ENCODE peak calls at places on chromosomes 6 and 20, in five cellular contexts. One of them, this sample, is unnamed.

GRCh38 chr20:8265588-8265987 is 133.5 kb downstream of the PLCB1 start:
- DNase-seq in endothelial cell of umbilical vein: peak; percentile 59
- DNase-seq in HFFc6: no peak
- DNase-seq in AG10803: no peak
- DNase-seq in uterus: no peak
- DNase-seq in this sample: no peak

GRCh38 chr20:23375827-23376226 is 13.8 kb downstream of the GZF1 start:
- DNase-seq in HFFc6: no peak
- DNase-seq in endothelial cell of umbilical vein: no peak
- DNase-seq in uterus: no peak
- DNase-seq in AG10803: no peak
- DNase-seq in this sample: no peak

GRCh38 chr6:107713214-107713962 is 110.7 kb downstream of the SCML4 start:
- DNase-seq in HFFc6: no peak
- DNase-seq in uterus: peak; percentile 22
- DNase-seq in endothelial cell of umbilical vein: no peak
- DNase-seq in AG10803: no peak
- DNase-seq in this sample: no peak

GRCh38 chr20:33709398-33709797 is 10.7 kb downstream of the PXMP4 start:
- DNase-seq in uterus: no peak
- DNase-seq in endothelial cell of umbilical vein: no peak
- DNase-seq in AG10803: no peak
- DNase-seq in HFFc6: no peak
- DNase-seq in this sample: no peak

GRCh38 chr20:56259948-56260347 is 11.4 kb downstream of the MC3R start:
- DNase-seq in endothelial cell of umbilical vein: no peak
- DNase-seq in HFFc6: no peak
- DNase-seq in AG10803: no peak
- DNase-seq in uterus: no peak
- DNase-seq in this sample: no peak

GRCh38 chr6:43113431-43114260 is 37.5 kb downstream of the PTK7 start:
- DNase-seq in uterus: peak; percentile 59
- DNase-seq in HFFc6: no peak
- DNase-seq in endothelial cell of umbilical vein: no peak
- DNase-seq in AG10803: no peak
- DNase-seq in this sample: no peak

GRCh38 chr6:138956244-138956924 is 31.7 kb downstream of the REPS1 start:
- DNase-seq in HFFc6: no peak
- DNase-seq in endothelial cell of umbilical vein: no peak
- DNase-seq in uterus: no peak
- DNase-seq in AG10803: no peak
- DNase-seq in this sample: no peak

GRCh38 chr6:133965817-133966360 is 12.9 kb downstream of the TBPL1 start:
- DNase-seq in endothelial cell of umbilical vein: no peak
- DNase-seq in HFFc6: no peak
- DNase-seq in AG10803: no peak
- DNase-seq in uterus: no peak
- DNase-seq in this sample: no peak

GRCh38 chr20:21521596-21522478 is 8.0 kb upstream of the NKX2-2 start:
- DNase-seq in HFFc6: no peak
- DNase-seq in endothelial cell of umbilical vein: no peak
- DNase-seq in uterus: no peak
- DNase-seq in AG10803: no peak
- DNase-seq in this sample: no peak

GRCh38 chr6:145705561-145705960 is 29.8 kb downstream of the EPM2A start:
- DNase-seq in HFFc6: peak; percentile 42
- DNase-seq in uterus: no peak
- DNase-seq in AG10803: peak; percentile 57
- DNase-seq in endothelial cell of umbilical vein: peak; percentile 83
- DNase-seq in this sample: no peak

GRCh38 chr6:169172435-169172834 is 81.2 kb downstream of the THBS2 start:
- DNase-seq in HFFc6: peak; percentile 87
- DNase-seq in endothelial cell of umbilical vein: no peak
- DNase-seq in AG10803: peak; percentile 90
- DNase-seq in uterus: peak; percentile 55
- DNase-seq in this sample: no peak

GRCh38 chr6:128723667-128724066 is 159.3 kb upstream of the LAMA2 start:
- DNase-seq in endothelial cell of umbilical vein: no peak
- DNase-seq in HFFc6: peak; percentile 48
- DNase-seq in AG10803: no peak
- DNase-seq in uterus: no peak
- DNase-seq in this sample: no peak

GRCh38 chr6:30830438-30830837 is 53.9 kb upstream of the DDR1 start:
- DNase-seq in endothelial cell of umbilical vein: no peak
- DNase-seq in uterus: no peak
- DNase-seq in HFFc6: no peak
- DNase-seq in AG10803: no peak
- DNase-seq in this sample: no peak
- TF ChIP-seq CTCF in endothelial cell of umbilical vein: no peak
- TF ChIP-seq CTCF in uterus: no peak
- TF ChIP-seq CTCF in HFFc6: no peak
- TF ChIP-seq CTCF in AG10803: no peak
- TF ChIP-seq CTCF in this sample: no peak

DNA sequence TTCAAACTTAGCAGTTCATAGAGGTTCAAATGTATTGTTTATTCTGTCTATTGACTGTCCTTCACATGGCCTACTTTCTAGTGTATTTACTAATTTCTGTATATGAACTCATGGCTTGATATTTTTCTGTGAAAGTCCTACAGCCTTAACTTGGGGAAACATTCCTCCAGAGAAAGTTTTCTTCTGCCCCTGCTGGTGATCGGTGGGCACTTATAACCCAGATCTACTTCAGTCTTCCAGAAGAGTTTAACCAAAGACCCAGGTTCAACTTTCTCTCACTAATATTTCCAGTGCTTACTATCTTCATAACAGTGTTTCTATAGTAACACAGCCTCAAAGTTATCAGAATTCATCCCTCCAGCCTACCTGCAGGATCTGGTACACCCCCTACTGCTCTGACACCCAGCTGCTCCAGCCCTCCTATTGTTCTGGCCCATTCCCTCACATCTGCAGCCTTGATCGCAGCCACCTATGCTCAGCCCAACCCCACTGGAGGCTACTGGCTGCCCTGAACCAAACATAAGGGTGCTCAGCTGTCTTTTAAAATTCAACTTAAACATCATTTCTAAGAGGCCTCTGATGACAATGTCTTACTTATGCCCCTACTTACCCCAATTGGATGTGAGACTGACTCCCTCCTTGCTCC is 72.3 kb downstream of the TBX18 start:
- DNase-seq in HFFc6: no peak
- DNase-seq in endothelial cell of umbilical vein: no peak
- DNase-seq in uterus: no peak
- DNase-seq in AG10803: no peak
- DNase-seq in this sample: no peak
- TF ChIP-seq CTCF in HFFc6: peak; percentile 10
- TF ChIP-seq CTCF in endothelial cell of umbilical vein: no peak
- TF ChIP-seq CTCF in uterus: no peak
- TF ChIP-seq CTCF in AG10803: no peak
- TF ChIP-seq CTCF in this sample: no peak

DNA sequence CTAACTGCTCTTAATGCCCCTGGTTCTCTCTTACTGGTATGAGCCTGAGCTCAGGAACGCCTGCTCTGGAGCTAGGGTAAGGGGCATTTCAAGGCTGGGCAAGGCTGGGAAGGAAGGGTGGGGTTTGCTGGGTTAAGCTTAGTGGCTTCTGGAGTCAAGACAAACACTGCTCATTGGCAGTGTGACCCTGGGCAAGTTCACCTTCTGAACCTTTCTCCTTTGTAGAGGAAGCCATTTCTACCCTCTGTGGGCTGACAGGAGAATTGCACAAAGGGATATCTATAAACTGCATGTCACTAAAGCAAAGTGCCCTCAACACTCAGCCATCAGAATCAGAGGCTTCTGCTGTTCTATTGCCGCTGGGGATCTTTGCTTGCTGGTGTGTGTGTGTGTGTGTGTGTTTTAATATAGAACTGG is 20.3 kb upstream of the LRRN4 start:
- DNase-seq in HFFc6: peak; percentile 7
- DNase-seq in uterus: no peak
- DNase-seq in endothelial cell of umbilical vein: no peak
- DNase-seq in AG10803: peak; percentile 31
- DNase-seq in this sample: no peak
- TF ChIP-seq CTCF in HFFc6: peak; percentile 65
- TF ChIP-seq CTCF in uterus: no peak
- TF ChIP-seq CTCF in endothelial cell of umbilical vein: peak; percentile 14
- TF ChIP-seq CTCF in AG10803: peak; percentile 69
- TF ChIP-seq CTCF in this sample: peak; percentile 25

DNA sequence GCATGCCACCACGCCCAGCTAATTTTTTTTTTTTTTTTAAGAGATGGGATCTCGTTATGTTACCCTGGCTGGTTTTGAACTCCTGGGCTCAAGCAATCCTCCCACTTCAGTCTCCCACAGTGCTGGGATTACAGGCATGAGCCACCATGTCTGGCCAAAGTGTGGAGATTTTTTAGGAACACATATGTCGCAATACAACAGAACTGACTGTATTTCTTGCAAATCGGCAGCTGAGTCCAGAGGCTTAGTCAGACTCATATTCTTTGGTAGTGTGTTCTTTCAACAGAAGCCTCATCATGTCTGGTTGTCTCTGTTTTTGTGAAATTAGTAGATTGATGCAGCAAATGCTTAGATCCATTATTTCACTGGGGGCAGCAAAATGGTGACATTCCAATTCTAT is 23.9 kb upstream of the CD164 start:
- DNase-seq in uterus: no peak
- DNase-seq in HFFc6: peak; percentile 60
- DNase-seq in AG10803: peak; percentile 82
- DNase-seq in endothelial cell of umbilical vein: no peak
- DNase-seq in this sample: no peak
- TF ChIP-seq CTCF in uterus: no peak
- TF ChIP-seq CTCF in HFFc6: no peak
- TF ChIP-seq CTCF in AG10803: no peak
- TF ChIP-seq CTCF in endothelial cell of umbilical vein: no peak
- TF ChIP-seq CTCF in this sample: no peak

DNA sequence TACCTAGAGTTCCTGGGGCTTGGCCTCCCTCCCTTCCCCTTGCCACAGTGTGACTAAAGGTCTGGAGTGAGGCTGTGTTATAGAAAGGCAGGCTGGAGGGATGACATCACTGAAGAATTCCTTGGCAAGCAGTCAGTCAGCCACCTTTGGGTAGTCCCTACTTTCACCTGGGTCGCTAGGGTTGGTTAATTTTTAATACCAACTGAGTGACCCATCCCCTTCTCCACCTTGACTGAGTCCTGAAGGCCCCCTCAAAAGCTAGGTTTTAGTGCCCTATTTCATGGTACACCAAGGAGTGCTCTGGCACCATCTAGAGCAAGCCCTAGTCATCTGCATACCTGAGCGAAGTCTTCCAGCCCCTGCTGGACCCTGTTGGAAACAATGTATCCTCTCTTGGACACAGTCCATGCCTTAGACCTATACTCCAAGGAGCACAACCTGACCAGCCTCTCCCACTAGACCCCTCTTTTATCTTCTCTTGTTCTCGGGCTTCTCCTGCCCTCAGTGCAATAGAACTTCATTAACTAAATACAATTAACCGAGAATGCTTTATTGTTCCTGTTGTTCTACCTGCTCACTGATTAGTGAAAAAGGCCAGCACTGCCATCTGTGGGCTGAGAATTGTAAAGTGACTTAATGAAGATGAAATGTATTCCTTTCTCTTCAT is 44.6 kb downstream of the RIN2 start:
- DNase-seq in AG10803: no peak
- DNase-seq in endothelial cell of umbilical vein: peak; percentile 26
- DNase-seq in HFFc6: no peak
- DNase-seq in uterus: no peak
- DNase-seq in this sample: no peak
- TF ChIP-seq CTCF in AG10803: no peak
- TF ChIP-seq CTCF in endothelial cell of umbilical vein: no peak
- TF ChIP-seq CTCF in HFFc6: peak; percentile 59
- TF ChIP-seq CTCF in uterus: peak; percentile 22
- TF ChIP-seq CTCF in this sample: peak; percentile 20

DNA sequence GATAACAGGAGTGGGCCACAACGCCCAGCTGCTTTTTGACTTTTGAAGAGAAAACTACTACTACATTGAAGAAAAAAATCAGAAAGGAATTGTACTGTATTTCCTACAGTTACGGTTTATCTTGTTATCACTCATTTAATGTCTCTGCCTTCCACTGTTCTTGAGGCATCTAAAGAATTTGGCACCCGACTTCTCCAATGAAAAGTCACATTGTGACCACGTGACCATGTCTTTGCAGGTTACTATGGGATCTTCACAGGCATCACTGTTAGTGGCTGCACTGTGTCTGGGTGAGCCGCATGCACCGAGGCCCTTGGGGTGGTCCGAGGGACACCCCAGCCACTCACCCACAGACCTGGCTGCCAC is 26.8 kb downstream of the RRBP1 start:
- DNase-seq in HFFc6: no peak
- DNase-seq in uterus: peak; percentile 12
- DNase-seq in AG10803: peak; percentile 54
- DNase-seq in endothelial cell of umbilical vein: no peak
- DNase-seq in this sample: no peak
- TF ChIP-seq CTCF in HFFc6: peak; percentile 56
- TF ChIP-seq CTCF in uterus: no peak
- TF ChIP-seq CTCF in AG10803: no peak
- TF ChIP-seq CTCF in endothelial cell of umbilical vein: no peak
- TF ChIP-seq CTCF in this sample: no peak

GRCh38 chr6:131129657-131130545 is 5.4 kb upstream of the AKAP7 start:
- DNase-seq in endothelial cell of umbilical vein: no peak
- DNase-seq in AG10803: no peak
- DNase-seq in uterus: no peak
- DNase-seq in HFFc6: no peak
- DNase-seq in this sample: no peak

GRCh38 chr6:131134220-131134831 is 941 bp upstream of the AKAP7 start:
- DNase-seq in AG10803: no peak
- DNase-seq in endothelial cell of umbilical vein: no peak
- DNase-seq in uterus: no peak
- DNase-seq in HFFc6: no peak
- DNase-seq in this sample: no peak

GRCh38 chr6:131132360-131132759 is 2.9 kb upstream of the AKAP7 start:
- DNase-seq in HFFc6: no peak
- DNase-seq in uterus: no peak
- DNase-seq in AG10803: no peak
- DNase-seq in endothelial cell of umbilical vein: no peak
- DNase-seq in this sample: no peak

GRCh38 chr6:131134950-131135243 is 370 bp upstream of the AKAP7 start:
- DNase-seq in AG10803: no peak
- DNase-seq in uterus: no peak
- DNase-seq in HFFc6: no peak
- DNase-seq in endothelial cell of umbilical vein: no peak
- DNase-seq in this sample: no peak

GRCh38 chr6:131130546-131130925 is 4.7 kb upstream of the AKAP7 start:
- DNase-seq in AG10803: no peak
- DNase-seq in HFFc6: no peak
- DNase-seq in endothelial cell of umbilical vein: no peak
- DNase-seq in uterus: no peak
- DNase-seq in this sample: no peak
- TF ChIP-seq CTCF in AG10803: no peak
- TF ChIP-seq CTCF in HFFc6: no peak
- TF ChIP-seq CTCF in endothelial cell of umbilical vein: no peak
- TF ChIP-seq CTCF in uterus: no peak
- TF ChIP-seq CTCF in this sample: no peak

DNA sequence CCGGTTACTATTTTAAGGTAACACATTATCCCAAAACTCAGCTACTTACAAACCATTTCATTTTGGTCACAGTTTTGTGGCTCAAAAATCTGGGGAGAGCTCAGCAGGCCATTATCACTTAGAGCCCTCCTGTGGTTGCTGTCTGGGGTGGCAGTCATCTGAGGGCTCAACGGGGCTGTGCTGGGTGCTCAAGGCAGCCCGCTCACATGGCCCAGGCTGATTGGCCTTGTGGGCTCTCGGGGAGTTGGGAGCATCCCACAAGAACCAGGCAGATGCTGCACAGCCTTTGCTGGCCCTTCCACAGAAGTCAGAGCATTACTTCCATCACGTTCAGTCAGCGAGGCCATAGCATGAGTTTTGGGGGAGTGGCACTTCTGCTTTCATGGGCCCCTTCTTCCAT is 6.3 kb upstream of the VSX1 start:
- DNase-seq in AG10803: no peak
- DNase-seq in uterus: no peak
- DNase-seq in HFFc6: no peak
- DNase-seq in endothelial cell of umbilical vein: no peak
- DNase-seq in this sample: no peak
- TF ChIP-seq CTCF in AG10803: no peak
- TF ChIP-seq CTCF in uterus: no peak
- TF ChIP-seq CTCF in HFFc6: no peak
- TF ChIP-seq CTCF in endothelial cell of umbilical vein: no peak
- TF ChIP-seq CTCF in this sample: no peak